ENCODE peak calls at places on chromosomes 16 and 17, in five cellular contexts. R is SK-N-SH, S is transverse colon, A is H1, P is sigmoid colon. N is an unnamed sample.

GRCh38 chr17:61532818-61533217 is 58.2 kb downstream of the NACA2 start:
- DNase-seq in P (no peak), S (no peak), A (no peak), R (no peak), N (no peak)

GRCh38 chr16:12637002-12637401 is 166.7 kb downstream of the CPPED1 start:
- DNase-seq in S (no peak), R (no peak), A (no peak), P (no peak), N (no peak)

GRCh38 chr17:31696184-31696602 is 162.9 kb downstream of the COPRS start:
- DNase-seq in P (peak; percentile 96), A (no peak), S (peak; percentile 52), R (peak; percentile 90), N (peak; percentile 94)

GRCh38 chr17:73595068-73595865 is 49.0 kb downstream of the SDK2 start:
- DNase-seq in A (no peak), R (peak; percentile 96), S (peak; percentile 45), P (no peak), N (no peak)

GRCh38 chr17:10646393-10646990 is 10.6 kb downstream of the MYH3 start:
- DNase-seq in P (peak; percentile 77), S (peak; percentile 69), A (no peak), R (peak; percentile 71), N (no peak)

GRCh38 chr16:21302898-21303528 is 24.9 kb upstream of the CRYM start:
- DNase-seq in P (no peak), R (no peak), A (no peak), S (peak; percentile 22), N (no peak)

GRCh38 chr17:39700148-39700987 is 504 bp downstream of the ERBB2 start:
- DNase-seq in P (no peak), S (no peak), A (no peak), R (no peak), N (no peak)

GRCh38 chr16:58506241-58507194 is 6.6 kb downstream of the NDRG4 start:
- DNase-seq in A (no peak), P (peak; percentile 54), R (peak; percentile 17), S (no peak), N (peak; percentile 50)

GRCh38 chr17:61383689-61384201 is 15.9 kb upstream of the TBX2 start:
- DNase-seq in A (no peak), R (peak; percentile 81), P (no peak), S (no peak), N (no peak)

GRCh38 chr17:55089955-55090573 is 121.5 kb downstream of the STXBP4 start:
- DNase-seq in P (no peak), A (no peak), S (peak; percentile 11), R (no peak), N (no peak)

GRCh38 chr17:17071531-17072360 is 29.5 kb downstream of the MPRIP start:
- DNase-seq in R (no peak), A (no peak), S (peak; percentile 3), P (peak; percentile 43), N (peak; percentile 48)

GRCh38 chr17:7969434-7969833 is 33.0 kb upstream of the GUCY2D start:
- DNase-seq in P (peak; percentile 4), R (no peak), S (no peak), A (no peak), N (no peak)

GRCh38 chr17:65914784-65915342 is 277.1 kb downstream of the CEP112 start:
- DNase-seq in S (no peak), R (no peak), P (no peak), A (no peak), N (no peak)

GRCh38 chr16:10180771-10181163 is 1.5 kb downstream of the GRIN2A start:
- DNase-seq in P (no peak), S (no peak), A (peak; percentile 59), R (peak; percentile 77), N (no peak)

GRCh38 chr17:17081304-17081940 is 39.2 kb downstream of the MPRIP start:
- DNase-seq in A (no peak), P (peak; percentile 52), S (no peak), R (no peak), N (no peak)

GRCh38 chr17:77471984-77472836 is 331.4 kb downstream of the SEC14L1 start:
- DNase-seq in S (peak; percentile 50), R (peak; percentile 67), P (peak; percentile 87), A (no peak), N (no peak)

GRCh38 chr17:77445030-77445907 is 304.5 kb downstream of the SEC14L1 start:
- DNase-seq in A (no peak), R (no peak), P (peak; percentile 91), S (peak; percentile 79), N (no peak)

GRCh38 chr17:21549107-21549687 is 143.1 kb upstream of the KCNJ18 start:
- DNase-seq in A (no peak), R (no peak), S (no peak), P (no peak), N (no peak)

GRCh38 chr17:21176996-21177395 is 37.0 kb downstream of the TMEM11 start:
- DNase-seq in A (no peak), R (peak; percentile 9), S (no peak), P (peak; percentile 32), N (peak; percentile 65)

GRCh38 chr16:20866161-20866772 is 33.9 kb downstream of the DCUN1D3 start:
- DNase-seq in P (peak; percentile 73), S (peak; percentile 17), A (no peak), R (peak; percentile 35), N (peak; percentile 71)

GRCh38 chr16:71406724-71407123 is 35.1 kb downstream of the TLE7 start:
- DNase-seq in R (no peak), S (no peak), A (no peak), P (no peak), N (no peak)

GRCh38 chr16:57304169-57305061 is 19.9 kb upstream of the PLLP start:
- DNase-seq in A (no peak), P (peak; percentile 70), R (no peak), S (peak; percentile 72), N (peak; percentile 61)
- TF ChIP-seq EP300 in A (no peak), P (no peak), R (no peak), S (no peak), N (no peak)

GRCh38 chr16:56953006-56953405 is 8.7 kb upstream of the CETP start:
- DNase-seq in P (peak; percentile 39), S (no peak), R (no peak), A (no peak), N (no peak)

GRCh38 chr16:56948234-56948633 is 13.5 kb upstream of the CETP start:
- DNase-seq in R (no peak), S (no peak), A (no peak), P (peak; percentile 43), N (no peak)

GRCh38 chr16:56950455-56950854 is 11.3 kb upstream of the CETP start:
- DNase-seq in A (no peak), P (peak; percentile 35), S (no peak), R (no peak), N (no peak)

GRCh38 chr16:56950051-56950450 is 11.7 kb upstream of the CETP start:
- DNase-seq in S (no peak), P (no peak), A (no peak), R (no peak), N (peak; percentile 37)

GRCh38 chr16:56950881-56951771 is 10.6 kb upstream of the CETP start:
- DNase-seq in A (no peak), R (peak; percentile 82), P (peak; percentile 75), S (peak; percentile 59), N (no peak)
- TF ChIP-seq POLR2AphosphoS5 in A (no peak), R (no peak), P (no peak), S (no peak), N (no peak)

GRCh38 chr16:2697401-2697948 is 15.2 kb downstream of the KCTD5 start:
- DNase-seq in S (no peak), A (no peak), R (no peak), P (no peak), N (no peak)
- H3K4me3 ChIP-seq in S (no peak overlapping the region), A (no peak overlapping the region), R (no peak overlapping the region), P (no peak overlapping the region), N (no peak overlapping the region)

DNA sequence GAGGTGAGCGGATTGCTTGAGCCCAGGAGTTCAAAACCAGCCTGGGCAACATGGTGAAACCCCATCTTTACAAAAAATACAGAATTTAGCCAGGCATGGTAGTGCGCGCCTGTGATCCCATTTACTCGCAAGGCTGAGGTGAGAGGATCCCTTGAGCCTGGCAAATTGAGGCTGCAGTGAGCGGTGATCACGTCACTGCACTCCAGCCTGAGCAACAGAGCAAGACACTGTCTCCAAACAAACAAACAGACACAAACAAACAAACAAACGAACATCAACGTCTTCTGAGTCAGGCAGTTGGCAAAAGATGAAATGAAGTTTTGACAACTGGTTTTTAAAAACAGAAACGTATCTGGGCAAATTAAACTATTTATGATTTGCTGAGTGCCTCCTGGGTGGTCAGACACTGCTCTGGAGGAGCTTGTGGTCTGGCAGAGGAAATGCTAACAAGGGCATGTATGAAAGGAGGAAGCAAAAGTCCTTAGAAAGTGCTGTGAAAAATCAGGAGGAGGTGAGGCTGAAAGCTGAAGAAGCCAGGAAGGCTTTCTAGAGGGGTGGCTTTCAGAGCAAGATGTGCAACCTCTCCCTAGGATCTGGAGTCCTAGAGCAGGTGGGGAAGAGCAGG is 10.2 kb upstream of the KRT20 start:
- DNase-seq in R (no peak), A (no peak), P (no peak), S (no peak), N (no peak)
- TF ChIP-seq EP300 in R (no peak), A (no peak), P (no peak), S (no peak), N (no peak)

DNA sequence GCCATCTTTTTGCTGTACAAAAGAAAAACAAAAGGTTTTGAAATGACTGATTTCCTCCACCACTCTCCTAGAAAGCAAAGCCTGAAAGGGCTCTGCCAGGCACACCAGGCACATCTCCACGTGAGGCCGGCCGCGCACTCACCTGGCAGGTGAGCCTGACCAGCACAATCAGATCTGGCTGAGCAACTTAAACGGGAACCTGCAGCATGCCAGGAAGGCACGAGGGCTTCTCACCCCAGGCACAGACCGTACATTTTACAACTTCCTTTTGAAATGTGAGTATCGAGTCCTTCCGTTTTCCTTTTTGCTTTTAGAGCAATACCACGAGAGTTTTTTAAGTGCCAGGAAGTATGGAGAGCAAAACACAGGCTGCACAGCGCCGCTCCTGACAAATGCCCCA is 22.5 kb downstream of the SLC38A10 start:
- DNase-seq in S (no peak), P (no peak), A (no peak), R (no peak), N (no peak)
- TF ChIP-seq POLR2AphosphoS5 in S (no peak), P (no peak), A (no peak), R (no peak), N (no peak)

GRCh38 chr16:1545044-1545736 is 11.7 kb downstream of the TMEM204 start:
- DNase-seq in R (no peak), S (no peak), A (no peak), P (no peak), N (no peak)
- H3K4me3 ChIP-seq in R (no peak overlapping the region), S (no peak overlapping the region), A (no peak overlapping the region), P (peak overlapping the region; percentile 30), N (peak overlapping the region; percentile 12)